ENCODE peak calls at places on chromosomes 4 and X, in four cellular contexts. One of them, this sample, is unnamed.

GRCh38 chr4:40232610-40233009 is 35.8 kb downstream of the RHOH start:
- DNase-seq in HFF-Myc: no peak
- DNase-seq in MM.1S: no peak
- DNase-seq in AG10803: no peak
- DNase-seq in this sample: no peak

GRCh38 chrX:72666451-72666850 is 47.7 kb downstream of the PHKA1 start:
- DNase-seq in HFF-Myc: no peak
- DNase-seq in MM.1S: no peak
- DNase-seq in AG10803: no peak
- DNase-seq in this sample: peak; percentile 0

GRCh38 chr4:2800691-2801596 is 8.1 kb downstream of the SH3BP2 start:
- DNase-seq in HFF-Myc: no peak
- DNase-seq in MM.1S: no peak
- DNase-seq in AG10803: peak; percentile 44
- DNase-seq in this sample: no peak

GRCh38 chrX:31223817-31224216 is 152.0 kb upstream of the FTHL17 start:
- DNase-seq in HFF-Myc: no peak
- DNase-seq in MM.1S: no peak
- DNase-seq in AG10803: peak; percentile 52
- DNase-seq in this sample: no peak

GRCh38 chrX:46572295-46572936 is 1.1 kb upstream of the CHST7 start:
- DNase-seq in HFF-Myc: no peak
- DNase-seq in MM.1S: peak; percentile 60
- DNase-seq in AG10803: no peak
- DNase-seq in this sample: no peak

GRCh38 chr4:87862236-87862635 is 29.5 kb downstream of the MEPE start:
- DNase-seq in HFF-Myc: no peak
- DNase-seq in MM.1S: no peak
- DNase-seq in AG10803: no peak
- DNase-seq in this sample: no peak

GRCh38 chr4:26780524-26780923 is 80.1 kb upstream of the STIM2 start:
- DNase-seq in HFF-Myc: peak; percentile 54
- DNase-seq in MM.1S: no peak
- DNase-seq in AG10803: peak; percentile 43
- DNase-seq in this sample: no peak

GRCh38 chr4:41878170-41878941 is 56.9 kb upstream of the TMEM33 start:
- DNase-seq in HFF-Myc: no peak
- DNase-seq in MM.1S: no peak
- DNase-seq in AG10803: no peak
- DNase-seq in this sample: no peak

GRCh38 chrX:140733766-140734342 is 24.3 kb downstream of the LINC00632 start:
- DNase-seq in HFF-Myc: peak; percentile 5
- DNase-seq in MM.1S: peak; percentile 46
- DNase-seq in AG10803: peak; percentile 40
- DNase-seq in this sample: no peak

GRCh38 chr4:41213563-41214157 is 682 bp downstream of the APBB2 start:
- DNase-seq in HFF-Myc: no peak
- DNase-seq in MM.1S: no peak
- DNase-seq in AG10803: no peak
- DNase-seq in this sample: no peak

GRCh38 chr4:108155373-108155772 is 13.4 kb downstream of the LEF1 start:
- DNase-seq in HFF-Myc: no peak
- DNase-seq in MM.1S: no peak
- DNase-seq in AG10803: no peak
- DNase-seq in this sample: no peak

GRCh38 chr4:185235480-185236154 is 26.2 kb downstream of the SNX25 start:
- DNase-seq in HFF-Myc: no peak
- DNase-seq in MM.1S: no peak
- DNase-seq in AG10803: no peak
- DNase-seq in this sample: no peak

GRCh38 chrX:16484338-16484737 is 165.6 kb upstream of the S100G start:
- DNase-seq in HFF-Myc: peak; percentile 67
- DNase-seq in MM.1S: no peak
- DNase-seq in AG10803: peak; percentile 94
- DNase-seq in this sample: peak; percentile 78

GRCh38 chr4:19438228-19438627 is 813.5 kb upstream of the SLIT2 start:
- DNase-seq in HFF-Myc: no peak
- DNase-seq in MM.1S: no peak
- DNase-seq in AG10803: peak; percentile 3
- DNase-seq in this sample: peak; percentile 12

GRCh38 chrX:142998447-142999208 is 27.1 kb upstream of the SPANXN4 start:
- DNase-seq in HFF-Myc: no peak
- DNase-seq in MM.1S: no peak
- DNase-seq in AG10803: no peak
- DNase-seq in this sample: no peak

GRCh38 chrX:53013291-53013690 is 35.3 kb upstream of the GPR173 start:
- DNase-seq in HFF-Myc: no peak
- DNase-seq in MM.1S: no peak
- DNase-seq in AG10803: no peak
- DNase-seq in this sample: no peak

GRCh38 chrX:53022381-53022780 is 26.2 kb upstream of the GPR173 start:
- DNase-seq in HFF-Myc: no peak
- DNase-seq in MM.1S: no peak
- DNase-seq in AG10803: no peak
- DNase-seq in this sample: no peak

GRCh38 chrX:53018627-53019026 is 30.0 kb upstream of the GPR173 start:
- DNase-seq in HFF-Myc: no peak
- DNase-seq in MM.1S: no peak
- DNase-seq in AG10803: no peak
- DNase-seq in this sample: no peak
- TF ChIP-seq CTCF in HFF-Myc: no peak
- TF ChIP-seq CTCF in MM.1S: no peak
- TF ChIP-seq CTCF in AG10803: no peak
- TF ChIP-seq CTCF in this sample: no peak

DNA sequence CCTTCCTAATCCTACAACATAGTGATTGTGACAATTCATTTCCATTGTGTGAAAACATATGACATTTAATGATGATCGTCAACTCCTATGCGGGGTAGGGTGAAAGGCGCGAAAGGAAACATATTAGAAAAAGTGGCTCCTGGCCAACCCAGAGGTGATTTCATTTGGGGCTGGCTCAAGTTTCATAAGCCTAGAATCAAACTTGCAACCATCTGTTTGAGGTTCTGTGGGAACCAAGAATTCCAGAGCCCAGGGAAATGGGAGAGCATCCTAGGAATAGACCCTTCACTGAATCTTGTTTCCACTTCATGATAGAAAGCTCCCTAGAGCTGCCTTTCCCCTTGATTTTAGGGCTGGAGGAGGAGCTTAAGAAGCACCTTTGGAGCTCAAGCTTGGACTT is 101.3 kb upstream of the EGFL6 start:
- DNase-seq in HFF-Myc: no peak
- DNase-seq in MM.1S: no peak
- DNase-seq in AG10803: no peak
- DNase-seq in this sample: no peak
- TF ChIP-seq CTCF in HFF-Myc: no peak
- TF ChIP-seq CTCF in MM.1S: no peak
- TF ChIP-seq CTCF in AG10803: no peak
- TF ChIP-seq CTCF in this sample: no peak

DNA sequence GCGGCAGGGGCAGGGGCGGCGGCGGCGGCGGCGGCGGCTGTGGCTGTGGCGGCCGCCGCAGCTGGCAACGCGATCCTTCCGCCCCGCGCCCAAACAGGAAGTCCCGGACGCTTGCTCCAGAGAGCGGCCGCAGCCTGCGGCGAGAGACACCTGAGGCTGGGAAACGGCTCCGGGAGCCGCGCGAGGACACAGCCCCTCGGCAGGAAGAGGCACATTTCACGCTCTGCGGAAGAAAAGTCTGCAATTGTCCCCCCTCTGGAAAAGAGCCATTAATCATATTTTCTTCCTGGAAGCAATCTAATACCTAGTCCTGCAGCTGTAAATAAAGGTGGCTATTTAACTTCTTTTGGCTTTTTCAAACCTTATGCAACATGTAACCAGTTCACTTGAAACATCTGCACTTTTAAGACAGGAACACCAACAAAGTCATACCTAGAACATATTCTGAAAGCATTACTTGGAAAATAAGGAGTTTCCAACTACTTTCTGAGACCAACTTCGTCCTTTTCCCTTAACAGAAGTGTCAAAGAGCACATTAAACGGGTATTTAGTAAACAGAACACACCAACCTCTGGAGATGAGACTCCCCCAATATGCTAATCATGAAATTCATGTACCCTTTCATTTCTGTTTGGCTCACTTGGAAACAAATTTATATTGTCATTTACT is 69.0 kb downstream of the NOCT start:
- DNase-seq in HFF-Myc: peak; percentile 4
- DNase-seq in MM.1S: no peak
- DNase-seq in AG10803: no peak
- DNase-seq in this sample: no peak
- TF ChIP-seq CTCF in HFF-Myc: no peak
- TF ChIP-seq CTCF in MM.1S: no peak
- TF ChIP-seq CTCF in AG10803: no peak
- TF ChIP-seq CTCF in this sample: no peak

DNA sequence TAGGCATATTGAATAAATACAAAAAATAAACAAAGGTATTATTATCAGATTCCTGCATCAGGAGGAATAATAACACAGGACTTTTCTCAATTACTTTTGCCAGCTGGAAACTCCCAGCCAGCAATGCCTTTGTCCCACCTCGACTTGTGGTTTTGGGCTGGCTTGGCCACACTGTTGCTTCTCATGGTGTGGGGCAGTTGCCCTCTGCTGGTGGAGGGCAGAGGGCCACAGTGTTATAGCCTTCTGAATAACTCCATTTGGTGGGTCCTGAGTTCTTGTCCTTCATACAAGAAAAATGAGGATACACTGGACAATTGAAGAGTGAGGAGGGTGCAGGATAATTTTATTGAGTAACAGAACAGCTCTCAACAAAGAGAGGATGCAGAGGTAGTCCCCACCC is 1206.0 kb upstream of the ADGRL3 start:
- DNase-seq in HFF-Myc: no peak
- DNase-seq in MM.1S: no peak
- DNase-seq in AG10803: no peak
- DNase-seq in this sample: no peak
- TF ChIP-seq CTCF in HFF-Myc: no peak
- TF ChIP-seq CTCF in MM.1S: peak; percentile 21
- TF ChIP-seq CTCF in AG10803: no peak
- TF ChIP-seq CTCF in this sample: no peak

GRCh38 chr4:68369474-68369805 is 19.6 kb upstream of the YTHDC1 start:
- DNase-seq in HFF-Myc: no peak
- DNase-seq in MM.1S: no peak
- DNase-seq in AG10803: peak; percentile 91
- DNase-seq in this sample: no peak

GRCh38 chr4:68365068-68365467 is 15.2 kb upstream of the YTHDC1 start:
- DNase-seq in HFF-Myc: no peak
- DNase-seq in MM.1S: no peak
- DNase-seq in AG10803: no peak
- DNase-seq in this sample: no peak

GRCh38 chr4:68367835-68368234 is 17.9 kb upstream of the YTHDC1 start:
- DNase-seq in HFF-Myc: no peak
- DNase-seq in MM.1S: no peak
- DNase-seq in AG10803: no peak
- DNase-seq in this sample: no peak

GRCh38 chr4:68368566-68369473 is 18.9 kb upstream of the YTHDC1 start:
- DNase-seq in HFF-Myc: no peak
- DNase-seq in MM.1S: no peak
- DNase-seq in AG10803: peak; percentile 98
- DNase-seq in this sample: peak; percentile 87

DNA sequence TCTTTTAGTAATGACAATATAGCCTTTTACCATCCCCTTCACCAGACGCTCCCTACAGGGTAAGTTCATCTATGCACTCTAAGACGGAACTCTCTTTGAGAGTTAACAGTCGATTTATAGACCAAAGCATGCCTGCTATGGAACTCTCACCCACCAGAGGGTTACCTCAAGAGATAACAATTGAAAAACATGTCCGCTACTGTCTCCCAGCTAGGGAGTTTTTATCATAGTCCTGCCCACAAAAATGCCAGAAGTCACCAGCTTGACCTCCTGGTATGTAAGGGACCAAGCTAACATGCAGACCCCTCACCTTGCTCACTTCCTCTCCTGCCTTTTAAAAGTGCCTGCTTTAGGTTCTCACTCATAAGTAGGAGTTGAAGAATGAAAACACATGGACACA is 16.7 kb upstream of the YTHDC1 start:
- DNase-seq in HFF-Myc: no peak
- DNase-seq in MM.1S: no peak
- DNase-seq in AG10803: no peak
- DNase-seq in this sample: no peak
- TF ChIP-seq CTCF in HFF-Myc: no peak
- TF ChIP-seq CTCF in MM.1S: no peak
- TF ChIP-seq CTCF in AG10803: no peak
- TF ChIP-seq CTCF in this sample: no peak

GRCh38 chrX:104309169-104309568 is 54.4 kb upstream of the ESX1 start:
- DNase-seq in HFF-Myc: no peak
- DNase-seq in MM.1S: no peak
- DNase-seq in AG10803: no peak
- DNase-seq in this sample: no peak
- TF ChIP-seq CTCF in HFF-Myc: peak; percentile 6
- TF ChIP-seq CTCF in MM.1S: no peak
- TF ChIP-seq CTCF in AG10803: no peak
- TF ChIP-seq CTCF in this sample: peak; percentile 3

GRCh38 chr4:181968371-181968770 is 274.8 kb upstream of the TENM3 start:
- DNase-seq in HFF-Myc: no peak
- DNase-seq in MM.1S: no peak
- DNase-seq in AG10803: peak; percentile 80
- DNase-seq in this sample: peak; percentile 59

GRCh38 chr4:181971411-181971810 is 271.8 kb upstream of the TENM3 start:
- DNase-seq in HFF-Myc: no peak
- DNase-seq in MM.1S: peak; percentile 53
- DNase-seq in AG10803: peak; percentile 47
- DNase-seq in this sample: no peak

GRCh38 chr4:181967401-181967800 is 275.8 kb upstream of the TENM3 start:
- DNase-seq in HFF-Myc: no peak
- DNase-seq in MM.1S: no peak
- DNase-seq in AG10803: no peak
- DNase-seq in this sample: no peak

GRCh38 chr4:181970356-181970755 is 272.8 kb upstream of the TENM3 start:
- DNase-seq in HFF-Myc: no peak
- DNase-seq in MM.1S: peak; percentile 53
- DNase-seq in AG10803: no peak
- DNase-seq in this sample: no peak

DNA sequence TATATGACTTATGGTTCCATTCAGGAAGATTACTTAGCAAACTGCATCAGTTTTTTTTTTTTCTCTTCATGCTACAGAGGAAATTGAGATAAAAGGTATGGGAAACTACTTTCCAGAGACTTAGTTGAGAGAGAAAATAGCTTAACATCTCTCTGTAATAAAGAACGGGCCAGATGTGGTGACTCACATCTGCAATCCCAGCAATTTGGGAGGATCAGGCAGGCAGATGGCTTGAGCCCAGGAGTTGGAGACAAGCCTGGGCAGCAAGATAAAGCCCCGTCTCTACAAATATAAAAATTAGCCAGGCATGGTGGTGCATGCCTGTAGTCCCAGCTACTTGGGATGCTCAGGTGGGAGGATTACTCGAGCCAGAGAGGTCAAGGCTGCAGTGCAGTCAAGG is 271.2 kb upstream of the TENM3 start:
- DNase-seq in HFF-Myc: no peak
- DNase-seq in MM.1S: no peak
- DNase-seq in AG10803: peak; percentile 80
- DNase-seq in this sample: no peak
- TF ChIP-seq CTCF in HFF-Myc: no peak
- TF ChIP-seq CTCF in MM.1S: no peak
- TF ChIP-seq CTCF in AG10803: no peak
- TF ChIP-seq CTCF in this sample: no peak

This sample was measured in AG04449.